ENCODE peak calls at places on chromosomes 6 and 20, in seven cellular contexts. X is hepatocyte, Y is HAP-1, E is heart right ventricle, M is neuronal stem cell, Q is IMR-90, B is testis. C is an unnamed sample.

GRCh38 chr6:37819802-37820712 is 530 bp downstream of the ZFAND3 start:
- DNase-seq in X (peak; percentile 69), Y (peak; percentile 50), E (peak; percentile 71), M (no peak), Q (peak; percentile 65), B (peak; percentile 69), C (peak; percentile 46)

GRCh38 chr20:59632426-59633113 is 28.2 kb downstream of the PHACTR3 start:
- DNase-seq in X (no peak), Y (no peak), E (no peak), M (no peak), Q (no peak), B (no peak), C (no peak)

GRCh38 chr20:36546111-36546736 is 4.9 kb downstream of the MYL9 start:
- DNase-seq in X (no peak), Y (no peak), E (no peak), M (no peak), Q (no peak), B (no peak), C (no peak)

GRCh38 chr6:29965873-29966601 is 23.7 kb downstream of the HLA-A start:
- DNase-seq in X (peak; percentile 61), Y (peak; percentile 49), E (peak; percentile 88), M (no peak), Q (peak; percentile 57), B (peak; percentile 80), C (peak; percentile 89)

GRCh38 chr6:134753001-134753400 is 196.9 kb downstream of the ALDH8A1 start:
- DNase-seq in X (no peak), Y (no peak), E (no peak), M (no peak), Q (no peak), B (no peak), C (no peak)

GRCh38 chr6:118810420-118811027 is 83.4 kb upstream of the ASF1A start:
- DNase-seq in X (no peak), Y (no peak), E (no peak), M (no peak), Q (no peak), B (no peak), C (no peak)

GRCh38 chr6:83615025-83615999 is 93.6 kb downstream of the SNAP91 start:
- DNase-seq in X (peak; percentile 53), Y (peak; percentile 25), E (no peak), M (peak; percentile 35), Q (peak; percentile 37), B (no peak), C (no peak)

GRCh38 chr6:32255212-32256153 is 31.6 kb upstream of the NOTCH4 start:
- DNase-seq in X (peak; percentile 92), Y (peak; percentile 75), E (peak; percentile 79), M (peak; percentile 68), Q (peak; percentile 93), B (peak; percentile 77), C (peak; percentile 95)

GRCh38 chr6:21710908-21711627 is 117.5 kb downstream of the SOX4 start:
- DNase-seq in X (no peak), Y (peak; percentile 45), E (no peak), M (peak; percentile 55), Q (no peak), B (no peak), C (no peak)

GRCh38 chr6:10343320-10343719 is 71.6 kb downstream of the TFAP2A start:
- DNase-seq in X (no peak), Y (no peak), E (no peak), M (no peak), Q (no peak), B (no peak), C (no peak)

GRCh38 chr6:84416043-84416657 is 188.7 kb upstream of the CEP162 start:
- DNase-seq in X (no peak), Y (no peak), E (no peak), M (no peak), Q (no peak), B (no peak), C (no peak)

GRCh38 chr20:21395666-21396044 is 1.7 kb downstream of the NKX2-4 start:
- DNase-seq in X (peak; percentile 7), Y (no peak), E (no peak), M (no peak), Q (no peak), B (peak; percentile 16), C (no peak)

GRCh38 chr20:2825770-2826169 is 9.6 kb downstream of the TMEM239 start:
- DNase-seq in X (no peak), Y (no peak), E (no peak), M (no peak), Q (no peak), B (no peak), C (peak; percentile 35)

GRCh38 chr6:138647006-138647405 is 126.6 kb upstream of the CCDC28A start:
- DNase-seq in X (no peak), Y (no peak), E (no peak), M (no peak), Q (peak; percentile 56), B (no peak), C (no peak)

GRCh38 chr20:18058661-18059467 is 1.1 kb upstream of the OVOL2 start:
- DNase-seq in X (peak; percentile 47), Y (peak; percentile 42), E (no peak), M (peak; percentile 45), Q (no peak), B (no peak), C (peak; percentile 79)

GRCh38 chr6:117346142-117346930 is 79.4 kb downstream of the ROS1 start:
- DNase-seq in X (peak; percentile 17), Y (no peak), E (no peak), M (no peak), Q (peak; percentile 28), B (no peak), C (peak; percentile 55)

GRCh38 chr6:131061041-131061770 is 1.8 kb downstream of the EPB41L2 start:
- DNase-seq in X (peak; percentile 11), Y (peak; percentile 33), E (no peak), M (peak; percentile 9), Q (peak; percentile 67), B (no peak), C (peak; percentile 20)

GRCh38 chr6:170459451-170459850 is 93.7 kb downstream of the PSMB1 start:
- DNase-seq in X (no peak), Y (no peak), E (peak; percentile 34), M (no peak), Q (peak; percentile 68), B (no peak), C (no peak)

GRCh38 chr6:159654483-159655098 is 38.5 kb downstream of the SOD2 start:
- DNase-seq in X (peak; percentile 80), Y (no peak), E (no peak), M (peak; percentile 48), Q (peak; percentile 67), B (no peak), C (peak; percentile 78)

GRCh38 chr6:23465912-23466311 is 660.1 kb upstream of the NRSN1 start:
- DNase-seq in X (no peak), Y (no peak), E (no peak), M (no peak), Q (no peak), B (no peak), C (no peak)

GRCh38 chr6:53679446-53679933 is 13.9 kb upstream of the KLHL31 start:
- DNase-seq in X (peak; percentile 37), Y (no peak), E (no peak), M (no peak), Q (peak; percentile 46), B (no peak), C (no peak)

GRCh38 chr6:134882426-134883038 is 67.4 kb downstream of the ALDH8A1 start:
- DNase-seq in X (peak; percentile 80), Y (peak; percentile 72), E (peak; percentile 34), M (peak; percentile 42), Q (peak; percentile 79), B (peak; percentile 82), C (peak; percentile 73)

GRCh38 chr20:57524511-57525176 is at the start of gene CTCFL:
- DNase-seq in X (no peak), Y (no peak), E (no peak), M (no peak), Q (no peak), B (peak; percentile 49), C (no peak)
- H3K4me3 ChIP-seq in X (no peak within 1 kb of the TSS), Y (no peak within 1 kb of the TSS), E (no peak within 1 kb of the TSS), M (no peak within 1 kb of the TSS), Q (no peak within 1 kb of the TSS), B (peak within 1 kb of the TSS; percentile 34), C (no peak within 1 kb of the TSS)

GRCh38 chr20:57696401-57696961 is 13.3 kb downstream of the PMEPA1 start:
- DNase-seq in X (no peak), Y (no peak), E (no peak), M (no peak), Q (no peak), B (no peak), C (peak; percentile 93)
- H3K4me1 ChIP-seq in X (peaks cover 34% of the 10 kb centered on the region), Y (no peaks in the 10 kb centered on the region), E (peaks cover 80% of the 10 kb centered on the region), M (no peaks in the 10 kb centered on the region), Q (peaks cover 17% of the 10 kb centered on the region), B (no peaks in the 10 kb centered on the region), C (peaks cover 36% of the 10 kb centered on the region)

DNA sequence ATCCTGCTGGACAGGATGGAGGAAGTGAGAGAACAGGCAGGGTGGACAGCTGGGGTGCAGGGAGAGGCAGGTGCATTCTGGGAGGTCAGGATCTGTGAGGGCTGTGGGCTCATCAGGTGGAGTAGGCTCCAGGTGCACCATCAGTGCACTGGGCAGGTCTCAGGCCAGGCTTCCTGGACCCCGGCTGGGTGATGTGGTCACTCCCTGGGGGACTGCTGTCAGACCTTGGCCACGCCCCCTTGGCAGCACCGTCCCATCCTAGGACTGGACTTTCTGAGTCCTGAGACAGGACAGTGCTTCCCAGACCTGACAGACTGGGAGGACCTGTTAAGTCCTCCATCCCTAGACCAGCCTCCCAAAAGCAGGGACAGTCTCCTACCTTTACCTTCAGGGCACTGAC is 626.7 kb upstream of the DEFB115 start:
- DNase-seq in X (no peak), Y (no peak), E (no peak), M (no peak), Q (no peak), B (no peak), C (no peak)
- H3K9me3 ChIP-seq in X (no peaks in the 10 kb centered on the region), Y (no peaks in the 10 kb centered on the region), E (no peaks in the 10 kb centered on the region), M (no peaks in the 10 kb centered on the region), Q (peaks cover 9% of the 10 kb centered on the region), B (no peaks in the 10 kb centered on the region), C (no peaks in the 10 kb centered on the region)

GRCh38 chr20:34312024-34312460 is 8.9 kb upstream of the AHCY start:
- DNase-seq in X (peak; percentile 46), Y (no peak), E (no peak), M (no peak), Q (no peak), B (no peak), C (peak; percentile 54)
- H3K4me3 ChIP-seq in X (no peak overlapping the region), Y (no peak overlapping the region), E (peak overlapping the region; percentile 31), M (no peak overlapping the region), Q (no peak overlapping the region), B (peak overlapping the region; percentile 9), C (peak overlapping the region; percentile 47)

DNA sequence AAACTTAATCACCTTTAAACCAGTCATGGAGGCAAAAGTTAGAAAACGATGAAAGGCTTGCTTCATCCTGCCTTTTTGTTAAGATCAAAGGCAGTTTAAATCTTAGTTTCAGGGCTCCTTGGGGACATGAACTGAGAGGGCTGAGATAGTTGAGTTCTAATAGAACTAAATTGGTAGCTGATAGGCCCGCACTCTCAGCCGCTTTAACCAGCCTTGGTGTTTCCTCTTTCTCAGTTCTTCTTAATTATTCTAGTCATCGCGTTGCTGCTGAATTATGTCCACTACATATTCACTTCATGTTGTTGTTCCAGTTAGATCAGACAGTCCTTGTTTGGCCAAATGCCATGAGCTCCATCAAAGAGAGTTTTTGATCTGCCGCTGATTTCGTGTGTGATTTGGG is 72.5 kb downstream of the ANKS1A start:
- DNase-seq in X (no peak), Y (no peak), E (no peak), M (no peak), Q (no peak), B (no peak), C (no peak)
- H3K4me1 ChIP-seq in X (peaks cover 12% of the 10 kb centered on the region), Y (no peaks in the 10 kb centered on the region), E (peaks cover 92% of the 10 kb centered on the region), M (no peaks in the 10 kb centered on the region), Q (no peaks in the 10 kb centered on the region), B (peaks cover 33% of the 10 kb centered on the region), C (no peaks in the 10 kb centered on the region)